ENCODE peak calls at places on chromosomes 5 and 9, in five cellular contexts. One of them, this sample, is unnamed.

GRCh38 chr9:129717991-129718390 is 34.9 kb downstream of the PTGES start:
- DNase-seq in HepG2: no peak
- DNase-seq in H1: no peak
- DNase-seq in SK-N-SH: no peak
- DNase-seq in GM12878: no peak
- DNase-seq in this sample: no peak

GRCh38 chr9:8346291-8346690 is 546.7 kb upstream of the DMAC1 start:
- DNase-seq in HepG2: no peak
- DNase-seq in H1: no peak
- DNase-seq in SK-N-SH: no peak
- DNase-seq in GM12878: no peak
- DNase-seq in this sample: no peak

GRCh38 chr9:87529666-87530065 is 32.0 kb downstream of the DAPK1 start:
- DNase-seq in HepG2: no peak
- DNase-seq in H1: no peak
- DNase-seq in SK-N-SH: no peak
- DNase-seq in GM12878: no peak
- DNase-seq in this sample: no peak

GRCh38 chr5:96919754-96920197 is 16.1 kb upstream of the LNPEP start:
- DNase-seq in HepG2: no peak
- DNase-seq in H1: no peak
- DNase-seq in SK-N-SH: no peak
- DNase-seq in GM12878: no peak
- DNase-seq in this sample: no peak

GRCh38 chr9:75010570-75010969 is 17.5 kb downstream of the CARNMT1 start:
- DNase-seq in HepG2: no peak
- DNase-seq in H1: no peak
- DNase-seq in SK-N-SH: no peak
- DNase-seq in GM12878: no peak
- DNase-seq in this sample: no peak

GRCh38 chr9:91751922-91752321 is 198.1 kb downstream of the ROR2 start:
- DNase-seq in HepG2: no peak
- DNase-seq in H1: no peak
- DNase-seq in SK-N-SH: no peak
- DNase-seq in GM12878: no peak
- DNase-seq in this sample: no peak

GRCh38 chr9:89104821-89105220 is 73.8 kb downstream of the SHC3 start:
- DNase-seq in HepG2: no peak
- DNase-seq in H1: no peak
- DNase-seq in SK-N-SH: no peak
- DNase-seq in GM12878: no peak
- DNase-seq in this sample: no peak

GRCh38 chr5:88952344-88952743 is 69.4 kb upstream of the MEF2C start:
- DNase-seq in HepG2: no peak
- DNase-seq in H1: no peak
- DNase-seq in SK-N-SH: no peak
- DNase-seq in GM12878: no peak
- DNase-seq in this sample: no peak

GRCh38 chr9:86511614-86512360 is 157.6 kb upstream of the TUT7 start:
- DNase-seq in HepG2: no peak
- DNase-seq in H1: no peak
- DNase-seq in SK-N-SH: peak; percentile 83
- DNase-seq in GM12878: no peak
- DNase-seq in this sample: no peak

GRCh38 chr5:97452646-97453045 is 269.6 kb upstream of the RIOK2 start:
- DNase-seq in HepG2: no peak
- DNase-seq in H1: no peak
- DNase-seq in SK-N-SH: no peak
- DNase-seq in GM12878: no peak
- DNase-seq in this sample: no peak

GRCh38 chr9:111161015-111161415 is 122.7 kb upstream of the LPAR1 start:
- DNase-seq in HepG2: no peak
- DNase-seq in H1: no peak
- DNase-seq in SK-N-SH: no peak
- DNase-seq in GM12878: no peak
- DNase-seq in this sample: no peak

GRCh38 chr5:179301376-179301775 is 43.9 kb downstream of the ADAMTS2 start:
- DNase-seq in HepG2: no peak
- DNase-seq in H1: no peak
- DNase-seq in SK-N-SH: no peak
- DNase-seq in GM12878: no peak
- DNase-seq in this sample: no peak

GRCh38 chr5:151240891-151241290 is 12.1 kb upstream of the GM2A start:
- DNase-seq in HepG2: no peak
- DNase-seq in H1: no peak
- DNase-seq in SK-N-SH: no peak
- DNase-seq in GM12878: no peak
- DNase-seq in this sample: no peak

GRCh38 chr5:131634666-131634995 is 398 bp downstream of the RAPGEF6 start:
- DNase-seq in HepG2: peak; percentile 65
- DNase-seq in H1: peak; percentile 75
- DNase-seq in SK-N-SH: peak; percentile 67
- DNase-seq in GM12878: no peak
- DNase-seq in this sample: peak; percentile 47

GRCh38 chr9:137809038-137809630 is 68.4 kb upstream of the CACNA1B start:
- DNase-seq in HepG2: no peak
- DNase-seq in H1: no peak
- DNase-seq in SK-N-SH: no peak
- DNase-seq in GM12878: peak; percentile 20
- DNase-seq in this sample: no peak

GRCh38 chr5:79886456-79886855 is 104.6 kb downstream of the MTX3 start:
- DNase-seq in HepG2: no peak
- DNase-seq in H1: no peak
- DNase-seq in SK-N-SH: no peak
- DNase-seq in GM12878: no peak
- DNase-seq in this sample: no peak

GRCh38 chr5:108321341-108321740 is 60.6 kb downstream of the FBXL17 start:
- DNase-seq in HepG2: no peak
- DNase-seq in H1: no peak
- DNase-seq in SK-N-SH: no peak
- DNase-seq in GM12878: no peak
- DNase-seq in this sample: no peak

GRCh38 chr5:149638136-149638535 is 56.8 kb downstream of the ARHGEF37 start:
- DNase-seq in HepG2: no peak
- DNase-seq in H1: no peak
- DNase-seq in SK-N-SH: no peak
- DNase-seq in GM12878: no peak
- DNase-seq in this sample: no peak

GRCh38 chr5:177099422-177100093 is 12.8 kb downstream of the FGFR4 start:
- DNase-seq in HepG2: no peak
- DNase-seq in H1: peak; percentile 69
- DNase-seq in SK-N-SH: no peak
- DNase-seq in GM12878: no peak
- DNase-seq in this sample: no peak

GRCh38 chr9:68843239-68843638 is 138.2 kb downstream of the PIP5K1B start:
- DNase-seq in HepG2: no peak
- DNase-seq in H1: no peak
- DNase-seq in SK-N-SH: no peak
- DNase-seq in GM12878: no peak
- DNase-seq in this sample: no peak

GRCh38 chr9:61674465-61674864 is 484.6 kb downstream of the SPATA31A7 start:
- DNase-seq in HepG2: no peak
- DNase-seq in H1: no peak
- DNase-seq in SK-N-SH: no peak
- DNase-seq in GM12878: no peak
- DNase-seq in this sample: no peak

GRCh38 chr9:124420991-124421543 is 5.8 kb upstream of the PSMB7 start:
- DNase-seq in HepG2: no peak
- DNase-seq in H1: no peak
- DNase-seq in SK-N-SH: no peak
- DNase-seq in GM12878: no peak
- DNase-seq in this sample: no peak

GRCh38 chr9:112631313-112631712 is 86.6 kb downstream of the INIP start:
- DNase-seq in HepG2: no peak
- DNase-seq in H1: no peak
- DNase-seq in SK-N-SH: no peak
- DNase-seq in GM12878: no peak
- DNase-seq in this sample: no peak

GRCh38 chr5:173473293-173473692 is 143.2 kb downstream of the BOD1 start:
- DNase-seq in HepG2: no peak
- DNase-seq in H1: no peak
- DNase-seq in SK-N-SH: no peak
- DNase-seq in GM12878: no peak
- DNase-seq in this sample: no peak

GRCh38 chr9:21402387-21403247 is 6.3 kb upstream of the IFNA8 start:
- DNase-seq in HepG2: no peak
- DNase-seq in H1: peak; percentile 82
- DNase-seq in SK-N-SH: peak; percentile 21
- DNase-seq in GM12878: no peak
- DNase-seq in this sample: no peak

GRCh38 chr9:114131808-114132549 is 23.4 kb upstream of the COL27A1 start:
- DNase-seq in HepG2: no peak
- DNase-seq in H1: no peak
- DNase-seq in SK-N-SH: no peak
- DNase-seq in GM12878: no peak
- DNase-seq in this sample: no peak

GRCh38 chr5:143165049-143165448 is 238.4 kb downstream of the NR3C1 start:
- DNase-seq in HepG2: no peak
- DNase-seq in H1: no peak
- DNase-seq in SK-N-SH: no peak
- DNase-seq in GM12878: no peak
- DNase-seq in this sample: no peak
- TF ChIP-seq YY1 in HepG2: no peak
- TF ChIP-seq YY1 in H1: no peak
- TF ChIP-seq YY1 in SK-N-SH: no peak
- TF ChIP-seq YY1 in GM12878: no peak
- TF ChIP-seq YY1 in this sample: no peak

GRCh38 chr5:83147593-83147992 is 70.2 kb downstream of the XRCC4 start:
- DNase-seq in HepG2: no peak
- DNase-seq in H1: no peak
- DNase-seq in SK-N-SH: no peak
- DNase-seq in GM12878: no peak
- DNase-seq in this sample: no peak
- TF ChIP-seq GABPA in HepG2: no peak
- TF ChIP-seq GABPA in H1: no peak
- TF ChIP-seq GABPA in SK-N-SH: no peak
- TF ChIP-seq GABPA in GM12878: no peak
- TF ChIP-seq GABPA in this sample: no peak

DNA sequence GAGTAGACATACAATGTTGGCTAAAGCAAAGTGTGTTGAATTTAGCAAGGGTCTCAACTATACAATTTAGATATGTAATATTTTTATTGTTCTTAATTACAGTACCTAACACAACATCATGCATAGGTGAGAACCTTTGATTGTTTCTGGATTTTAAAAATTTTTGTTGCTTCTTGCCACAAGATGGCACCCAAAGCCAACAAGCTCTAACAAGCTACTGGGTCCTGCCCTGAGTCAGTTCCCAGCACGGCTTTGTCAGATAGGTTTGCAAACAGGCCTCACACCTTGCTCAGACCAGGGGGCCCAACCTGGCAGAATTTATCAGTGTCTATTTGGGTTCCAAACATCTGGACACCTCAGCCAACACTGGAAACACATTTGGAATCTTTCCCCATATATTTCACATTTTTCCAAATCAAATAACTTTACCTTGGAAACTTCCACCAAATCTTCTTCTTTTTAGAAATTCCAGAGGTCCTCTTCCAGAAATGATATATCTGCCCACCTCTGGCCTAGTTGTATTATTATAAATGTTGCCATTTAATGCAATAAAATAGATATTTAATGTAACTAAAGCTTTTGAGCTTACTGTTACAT is 49.5 kb upstream of the EGFLAM start:
- DNase-seq in HepG2: peak; percentile 46
- DNase-seq in H1: no peak
- DNase-seq in SK-N-SH: peak; percentile 51
- DNase-seq in GM12878: no peak
- DNase-seq in this sample: peak; percentile 43
- TF ChIP-seq YY1 in HepG2: no peak
- TF ChIP-seq YY1 in H1: no peak
- TF ChIP-seq YY1 in SK-N-SH: no peak
- TF ChIP-seq YY1 in GM12878: no peak
- TF ChIP-seq YY1 in this sample: no peak

GRCh38 chr9:100756217-100756616 is 178.3 kb downstream of the CAVIN4 start:
- DNase-seq in HepG2: no peak
- DNase-seq in H1: no peak
- DNase-seq in SK-N-SH: no peak
- DNase-seq in GM12878: no peak
- DNase-seq in this sample: no peak
- TF ChIP-seq GABPA in HepG2: no peak
- TF ChIP-seq GABPA in H1: no peak
- TF ChIP-seq GABPA in SK-N-SH: no peak
- TF ChIP-seq GABPA in GM12878: no peak
- TF ChIP-seq GABPA in this sample: no peak

DNA sequence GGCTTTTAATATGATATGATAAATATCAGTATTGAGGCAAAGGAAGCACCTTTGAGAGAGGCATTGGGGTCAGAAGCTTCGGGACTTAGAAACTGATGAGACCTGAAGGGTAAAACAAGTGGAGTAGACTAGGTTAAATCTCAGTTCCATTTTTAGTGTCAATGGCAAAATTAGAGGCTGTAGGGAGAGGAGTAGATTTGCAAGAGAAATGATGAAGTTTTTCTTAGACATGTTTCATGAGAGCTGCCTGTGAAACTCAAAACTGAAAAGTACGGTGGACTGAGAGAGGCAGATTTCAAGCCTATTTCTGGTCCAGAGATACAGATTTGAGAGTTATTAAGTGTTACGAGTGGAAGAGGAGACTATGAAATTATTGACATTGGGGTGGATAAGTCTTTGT is 278.5 kb downstream of the TAF11L14 start:
- DNase-seq in HepG2: no peak
- DNase-seq in H1: no peak
- DNase-seq in SK-N-SH: no peak
- DNase-seq in GM12878: no peak
- DNase-seq in this sample: no peak
- TF ChIP-seq YY1 in HepG2: no peak
- TF ChIP-seq YY1 in H1: no peak
- TF ChIP-seq YY1 in SK-N-SH: no peak
- TF ChIP-seq YY1 in GM12878: no peak
- TF ChIP-seq YY1 in this sample: no peak

DNA sequence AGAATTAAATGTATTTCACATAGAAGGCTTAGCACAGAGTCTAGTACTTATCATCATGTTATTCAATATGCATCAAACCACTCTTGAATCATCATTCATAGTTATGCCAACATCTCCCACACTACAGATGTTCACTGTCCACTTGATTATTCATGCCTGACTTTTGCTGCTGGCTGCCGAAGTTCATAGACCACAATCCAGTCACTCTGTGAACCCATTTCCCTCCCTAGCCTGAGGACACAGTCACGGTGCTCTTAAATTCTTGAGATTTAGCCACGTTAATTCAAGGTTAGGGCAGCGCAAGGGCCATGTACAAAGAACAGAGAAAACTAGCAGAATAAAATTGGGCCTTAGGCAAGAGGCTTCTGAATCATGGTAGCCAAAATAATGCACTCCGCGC is 32.4 kb downstream of the ABCA1 start:
- DNase-seq in HepG2: no peak
- DNase-seq in H1: no peak
- DNase-seq in SK-N-SH: no peak
- DNase-seq in GM12878: no peak
- DNase-seq in this sample: no peak
- TF ChIP-seq GABPA in HepG2: no peak
- TF ChIP-seq GABPA in H1: no peak
- TF ChIP-seq GABPA in SK-N-SH: no peak
- TF ChIP-seq GABPA in GM12878: no peak
- TF ChIP-seq GABPA in this sample: no peak